ENCODE peak calls at places on chromosomes 1 and 21, in five cellular contexts. Q, L, M, K and P are unnamed samples.
A peak's percentile ranks its signal among the peaks of the same experiment; 100 is the strongest.

GRCh38 chr1:172144445-172145060 is 275.9 kb upstream of the C1orf105 start:
- DNase-seq in Q (no peak), L (no peak), M (no peak), K (no peak), P (no peak)

GRCh38 chr21:38343691-38344090 is 86.9 kb downstream of the KCNJ15 start:
- DNase-seq in Q (peak; percentile 15), L (no peak), M (no peak), K (no peak), P (no peak)

GRCh38 chr1:94325379-94326302 is 88.3 kb upstream of the ARHGAP29 start:
- DNase-seq in Q (peak; percentile 7), L (no peak), M (no peak), K (no peak), P (no peak)

GRCh38 chr21:32131960-32132359 is 146.9 kb downstream of the MIS18A start:
- DNase-seq in Q (no peak), L (no peak), M (no peak), K (no peak), P (no peak)

GRCh38 chr1:187433598-187433997 is 604.8 kb downstream of the PLA2G4A start:
- DNase-seq in Q (no peak), L (no peak), M (no peak), K (no peak), P (no peak)

GRCh38 chr1:41573803-41574713 is 89.6 kb upstream of the EDN2 start:
- DNase-seq in Q (peak; percentile 87), L (peak; percentile 84), M (peak; percentile 70), K (peak; percentile 67), P (peak; percentile 80)

GRCh38 chr1:213123532-213123931 is 72.5 kb downstream of the RPS6KC1 start:
- DNase-seq in Q (no peak), L (no peak), M (no peak), K (no peak), P (no peak)

GRCh38 chr1:79005945-79006344 is 585 bp downstream of the ADGRL4 start:
- DNase-seq in Q (no peak), L (no peak), M (no peak), K (no peak), P (no peak)

GRCh38 chr1:154493276-154493675 is 8.7 kb upstream of the TDRD10 start:
- DNase-seq in Q (no peak), L (no peak), M (no peak), K (peak; percentile 68), P (no peak)

GRCh38 chr21:42672699-42673458 is 19.5 kb downstream of the PDE9A start:
- DNase-seq in Q (no peak), L (no peak), M (no peak), K (no peak), P (no peak)

GRCh38 chr1:78229344-78229743 is 183.6 kb downstream of the GIPC2 start:
- DNase-seq in Q (no peak), L (no peak), M (no peak), K (no peak), P (no peak)

GRCh38 chr1:40182956-40183710 is 21.9 kb downstream of the RLF start:
- DNase-seq in Q (no peak), L (no peak), M (no peak), K (no peak), P (no peak)